ENCODE peak calls at places on chromosomes 6 and 20, in six cellular contexts. One of them, this sample, is unnamed.

GRCh38 chr6:170165085-170165484 is 125.8 kb downstream of the DLL1 start:
- DNase-seq in stimulated activated CD4-positive, alpha-beta T cell treated with anti-CD3 and anti-CD28 coated beads, Interleukin-12 subunit alpha, Interleukin-12 subunit beta, amount 100 ng/mL, for 4 hours: no peak
- DNase-seq in AG08396: no peak
- DNase-seq in lung: no peak
- DNase-seq in amygdala: no peak
- DNase-seq in activated T-helper 1 cell treated with anti-CD3 and anti-CD28 coated beads, Interleukin-12 subunit alpha, Interleukin-12 subunit beta, Interleukin-2, Interleukin-4 antibody, amounts not matched to agents 30 ng/mL and 10 ng/mL and 1 ng/mL, durations not matched to agents 14 hours and 24 hours and 36 hours: no peak
- DNase-seq in this sample: no peak

GRCh38 chr6:13573669-13574110 is 711 bp upstream of the SIRT5 start:
- DNase-seq in AG08396: peak
- DNase-seq in amygdala: no peak
- DNase-seq in stimulated activated CD4-positive, alpha-beta T cell treated with anti-CD3 and anti-CD28 coated beads, Interleukin-12 subunit alpha, Interleukin-12 subunit beta, amount 100 ng/mL, for 4 hours: peak
- DNase-seq in activated T-helper 1 cell treated with anti-CD3 and anti-CD28 coated beads, Interleukin-12 subunit alpha, Interleukin-12 subunit beta, Interleukin-2, Interleukin-4 antibody, amounts not matched to agents 30 ng/mL and 10 ng/mL and 1 ng/mL, durations not matched to agents 14 hours and 24 hours and 36 hours: no peak
- DNase-seq in lung: peak
- DNase-seq in this sample: peak

GRCh38 chr6:158663465-158664167 is 13.8 kb downstream of the SYTL3 start:
- DNase-seq in amygdala: no peak
- DNase-seq in lung: no peak
- DNase-seq in activated T-helper 1 cell treated with anti-CD3 and anti-CD28 coated beads, Interleukin-12 subunit alpha, Interleukin-12 subunit beta, Interleukin-2, Interleukin-4 antibody, amounts not matched to agents 30 ng/mL and 10 ng/mL and 1 ng/mL, durations not matched to agents 14 hours and 24 hours and 36 hours: no peak
- DNase-seq in stimulated activated CD4-positive, alpha-beta T cell treated with anti-CD3 and anti-CD28 coated beads, Interleukin-12 subunit alpha, Interleukin-12 subunit beta, amount 100 ng/mL, for 4 hours: no peak
- DNase-seq in AG08396: no peak
- DNase-seq in this sample: no peak

GRCh38 chr6:75351570-75351969 is 67.0 kb upstream of the TMEM30A start:
- DNase-seq in lung: no peak
- DNase-seq in AG08396: no peak
- DNase-seq in activated T-helper 1 cell treated with anti-CD3 and anti-CD28 coated beads, Interleukin-12 subunit alpha, Interleukin-12 subunit beta, Interleukin-2, Interleukin-4 antibody, amounts not matched to agents 30 ng/mL and 10 ng/mL and 1 ng/mL, durations not matched to agents 14 hours and 24 hours and 36 hours: no peak
- DNase-seq in amygdala: no peak
- DNase-seq in stimulated activated CD4-positive, alpha-beta T cell treated with anti-CD3 and anti-CD28 coated beads, Interleukin-12 subunit alpha, Interleukin-12 subunit beta, amount 100 ng/mL, for 4 hours: no peak
- DNase-seq in this sample: no peak

GRCh38 chr6:15320683-15321082 is 74.8 kb downstream of the JARID2 start:
- DNase-seq in amygdala: no peak
- DNase-seq in stimulated activated CD4-positive, alpha-beta T cell treated with anti-CD3 and anti-CD28 coated beads, Interleukin-12 subunit alpha, Interleukin-12 subunit beta, amount 100 ng/mL, for 4 hours: no peak
- DNase-seq in lung: no peak
- DNase-seq in AG08396: no peak
- DNase-seq in activated T-helper 1 cell treated with anti-CD3 and anti-CD28 coated beads, Interleukin-12 subunit alpha, Interleukin-12 subunit beta, Interleukin-2, Interleukin-4 antibody, amounts not matched to agents 30 ng/mL and 10 ng/mL and 1 ng/mL, durations not matched to agents 14 hours and 24 hours and 36 hours: no peak
- DNase-seq in this sample: no peak

GRCh38 chr6:120826253-120826652 is 508.0 kb downstream of the TBC1D32 start:
- DNase-seq in amygdala: no peak
- DNase-seq in lung: no peak
- DNase-seq in AG08396: no peak
- DNase-seq in stimulated activated CD4-positive, alpha-beta T cell treated with anti-CD3 and anti-CD28 coated beads, Interleukin-12 subunit alpha, Interleukin-12 subunit beta, amount 100 ng/mL, for 4 hours: no peak
- DNase-seq in activated T-helper 1 cell treated with anti-CD3 and anti-CD28 coated beads, Interleukin-12 subunit alpha, Interleukin-12 subunit beta, Interleukin-2, Interleukin-4 antibody, amounts not matched to agents 30 ng/mL and 10 ng/mL and 1 ng/mL, durations not matched to agents 14 hours and 24 hours and 36 hours: no peak
- DNase-seq in this sample: peak

GRCh38 chr20:19936801-19937583 is 80.2 kb upstream of the NAA20 start:
- DNase-seq in AG08396: no peak
- DNase-seq in activated T-helper 1 cell treated with anti-CD3 and anti-CD28 coated beads, Interleukin-12 subunit alpha, Interleukin-12 subunit beta, Interleukin-2, Interleukin-4 antibody, amounts not matched to agents 30 ng/mL and 10 ng/mL and 1 ng/mL, durations not matched to agents 14 hours and 24 hours and 36 hours: no peak
- DNase-seq in stimulated activated CD4-positive, alpha-beta T cell treated with anti-CD3 and anti-CD28 coated beads, Interleukin-12 subunit alpha, Interleukin-12 subunit beta, amount 100 ng/mL, for 4 hours: no peak
- DNase-seq in lung: no peak
- DNase-seq in amygdala: no peak
- DNase-seq in this sample: peak

GRCh38 chr6:37239950-37240713 is 17.4 kb upstream of the TBC1D22B start:
- DNase-seq in activated T-helper 1 cell treated with anti-CD3 and anti-CD28 coated beads, Interleukin-12 subunit alpha, Interleukin-12 subunit beta, Interleukin-2, Interleukin-4 antibody, amounts not matched to agents 30 ng/mL and 10 ng/mL and 1 ng/mL, durations not matched to agents 14 hours and 24 hours and 36 hours: peak
- DNase-seq in stimulated activated CD4-positive, alpha-beta T cell treated with anti-CD3 and anti-CD28 coated beads, Interleukin-12 subunit alpha, Interleukin-12 subunit beta, amount 100 ng/mL, for 4 hours: peak
- DNase-seq in amygdala: no peak
- DNase-seq in lung: peak
- DNase-seq in AG08396: peak
- DNase-seq in this sample: peak

GRCh38 chr6:112282217-112282616 is 27.9 kb upstream of the LAMA4 start:
- DNase-seq in amygdala: no peak
- DNase-seq in lung: peak
- DNase-seq in activated T-helper 1 cell treated with anti-CD3 and anti-CD28 coated beads, Interleukin-12 subunit alpha, Interleukin-12 subunit beta, Interleukin-2, Interleukin-4 antibody, amounts not matched to agents 30 ng/mL and 10 ng/mL and 1 ng/mL, durations not matched to agents 14 hours and 24 hours and 36 hours: no peak
- DNase-seq in AG08396: peak
- DNase-seq in stimulated activated CD4-positive, alpha-beta T cell treated with anti-CD3 and anti-CD28 coated beads, Interleukin-12 subunit alpha, Interleukin-12 subunit beta, amount 100 ng/mL, for 4 hours: no peak
- DNase-seq in this sample: no peak

GRCh38 chr20:48875914-48876240 is 45.6 kb upstream of the ARFGEF2 start:
- DNase-seq in amygdala: no peak
- DNase-seq in AG08396: no peak
- DNase-seq in activated T-helper 1 cell treated with anti-CD3 and anti-CD28 coated beads, Interleukin-12 subunit alpha, Interleukin-12 subunit beta, Interleukin-2, Interleukin-4 antibody, amounts not matched to agents 30 ng/mL and 10 ng/mL and 1 ng/mL, durations not matched to agents 14 hours and 24 hours and 36 hours: no peak
- DNase-seq in lung: no peak
- DNase-seq in stimulated activated CD4-positive, alpha-beta T cell treated with anti-CD3 and anti-CD28 coated beads, Interleukin-12 subunit alpha, Interleukin-12 subunit beta, amount 100 ng/mL, for 4 hours: no peak
- DNase-seq in this sample: peak

GRCh38 chr6:126228001-126228791 is 111.7 kb upstream of the CENPW start:
- DNase-seq in lung: no peak
- DNase-seq in stimulated activated CD4-positive, alpha-beta T cell treated with anti-CD3 and anti-CD28 coated beads, Interleukin-12 subunit alpha, Interleukin-12 subunit beta, amount 100 ng/mL, for 4 hours: no peak
- DNase-seq in AG08396: no peak
- DNase-seq in amygdala: no peak
- DNase-seq in activated T-helper 1 cell treated with anti-CD3 and anti-CD28 coated beads, Interleukin-12 subunit alpha, Interleukin-12 subunit beta, Interleukin-2, Interleukin-4 antibody, amounts not matched to agents 30 ng/mL and 10 ng/mL and 1 ng/mL, durations not matched to agents 14 hours and 24 hours and 36 hours: no peak
- DNase-seq in this sample: no peak

GRCh38 chr20:50026746-50027575 is 44.2 kb downstream of the SNAI1 start:
- DNase-seq in activated T-helper 1 cell treated with anti-CD3 and anti-CD28 coated beads, Interleukin-12 subunit alpha, Interleukin-12 subunit beta, Interleukin-2, Interleukin-4 antibody, amounts not matched to agents 30 ng/mL and 10 ng/mL and 1 ng/mL, durations not matched to agents 14 hours and 24 hours and 36 hours: no peak
- DNase-seq in lung: no peak
- DNase-seq in AG08396: no peak
- DNase-seq in stimulated activated CD4-positive, alpha-beta T cell treated with anti-CD3 and anti-CD28 coated beads, Interleukin-12 subunit alpha, Interleukin-12 subunit beta, amount 100 ng/mL, for 4 hours: no peak
- DNase-seq in amygdala: no peak
- DNase-seq in this sample: no peak

GRCh38 chr20:6956574-6956973 is 189.1 kb downstream of the BMP2 start:
- DNase-seq in lung: no peak
- DNase-seq in AG08396: no peak
- DNase-seq in stimulated activated CD4-positive, alpha-beta T cell treated with anti-CD3 and anti-CD28 coated beads, Interleukin-12 subunit alpha, Interleukin-12 subunit beta, amount 100 ng/mL, for 4 hours: no peak
- DNase-seq in activated T-helper 1 cell treated with anti-CD3 and anti-CD28 coated beads, Interleukin-12 subunit alpha, Interleukin-12 subunit beta, Interleukin-2, Interleukin-4 antibody, amounts not matched to agents 30 ng/mL and 10 ng/mL and 1 ng/mL, durations not matched to agents 14 hours and 24 hours and 36 hours: no peak
- DNase-seq in amygdala: no peak
- DNase-seq in this sample: no peak

GRCh38 chr20:3165473-3166337 is 6.0 kb upstream of the FASTKD5 start:
- DNase-seq in stimulated activated CD4-positive, alpha-beta T cell treated with anti-CD3 and anti-CD28 coated beads, Interleukin-12 subunit alpha, Interleukin-12 subunit beta, amount 100 ng/mL, for 4 hours: no peak
- DNase-seq in AG08396: peak
- DNase-seq in lung: no peak
- DNase-seq in activated T-helper 1 cell treated with anti-CD3 and anti-CD28 coated beads, Interleukin-12 subunit alpha, Interleukin-12 subunit beta, Interleukin-2, Interleukin-4 antibody, amounts not matched to agents 30 ng/mL and 10 ng/mL and 1 ng/mL, durations not matched to agents 14 hours and 24 hours and 36 hours: no peak
- DNase-seq in amygdala: no peak
- DNase-seq in this sample: peak

GRCh38 chr6:82589509-82590206 is 226.0 kb downstream of the TPBG start:
- DNase-seq in AG08396: peak
- DNase-seq in stimulated activated CD4-positive, alpha-beta T cell treated with anti-CD3 and anti-CD28 coated beads, Interleukin-12 subunit alpha, Interleukin-12 subunit beta, amount 100 ng/mL, for 4 hours: no peak
- DNase-seq in amygdala: no peak
- DNase-seq in lung: no peak
- DNase-seq in activated T-helper 1 cell treated with anti-CD3 and anti-CD28 coated beads, Interleukin-12 subunit alpha, Interleukin-12 subunit beta, Interleukin-2, Interleukin-4 antibody, amounts not matched to agents 30 ng/mL and 10 ng/mL and 1 ng/mL, durations not matched to agents 14 hours and 24 hours and 36 hours: no peak
- DNase-seq in this sample: no peak